ENCODE peak calls at places on chromosomes 2 and 18, in nine cellular contexts. H, Z, U, I, R, P, L, M and N are unnamed samples.

GRCh38 chr2:231684314-231685223 is 23.8 kb upstream of the PTMA start:
- DNase-seq in H (no peak), Z (no peak), U (peak; percentile 61), I (no peak), R (no peak), P (peak; percentile 28), L (no peak), M (no peak), N (no peak)

GRCh38 chr18:24138884-24139616 is at the start of gene CABYR:
- DNase-seq in H (peak; percentile 56), Z (peak; percentile 73), U (peak; percentile 51), I (peak; percentile 89), R (peak; percentile 81), P (peak; percentile 95), L (peak; percentile 91), M (peak; percentile 68), N (peak; percentile 85)

GRCh38 chr18:63888473-63889190 is 1.1 kb downstream of the SERPINB2 start:
- DNase-seq in H (no peak), Z (no peak), U (no peak), I (no peak), R (no peak), P (no peak), L (no peak), M (no peak), N (no peak)

GRCh38 chr18:69158949-69159348 is 241.7 kb upstream of the DOK6 start:
- DNase-seq in H (no peak), Z (no peak), U (no peak), I (no peak), R (no peak), P (no peak), L (no peak), M (no peak), N (peak; percentile 5)

GRCh38 chr2:102131564-102131963 is 11.0 kb upstream of the IL1R1 start:
- DNase-seq in H (no peak), Z (no peak), U (no peak), I (no peak), R (no peak), P (no peak), L (no peak), M (no peak), N (no peak)

GRCh38 chr2:33272001-33272400 is 204.4 kb upstream of the RASGRP3 start:
- DNase-seq in H (no peak), Z (no peak), U (no peak), I (no peak), R (no peak), P (no peak), L (no peak), M (no peak), N (no peak)

GRCh38 chr18:58456625-58457024 is 172.3 kb downstream of the ALPK2 start:
- DNase-seq in H (no peak), Z (no peak), U (no peak), I (no peak), R (no peak), P (no peak), L (no peak), M (no peak), N (no peak)

GRCh38 chr2:97673915-97674283 is 4.4 kb downstream of the C2orf92 start:
- DNase-seq in H (no peak), Z (no peak), U (no peak), I (no peak), R (no peak), P (no peak), L (no peak), M (no peak), N (no peak)

GRCh38 chr18:8262221-8262620 is 347.0 kb upstream of the RAB12 start:
- DNase-seq in H (peak; percentile 41), Z (no peak), U (no peak), I (no peak), R (no peak), P (no peak), L (no peak), M (no peak), N (no peak)

GRCh38 chr2:33267745-33268144 is 208.7 kb upstream of the RASGRP3 start:
- DNase-seq in H (no peak), Z (no peak), U (no peak), I (no peak), R (no peak), P (no peak), L (no peak), M (peak; percentile 41), N (no peak)

GRCh38 chr2:84942964-84943421 is 28.0 kb upstream of the KCMF1 start:
- DNase-seq in H (no peak), Z (no peak), U (no peak), I (no peak), R (no peak), P (no peak), L (no peak), M (no peak), N (no peak)

GRCh38 chr2:102872388-102872787 is 110.6 kb downstream of the TMEM182 start:
- DNase-seq in H (peak; percentile 8), Z (no peak), U (no peak), I (no peak), R (no peak), P (no peak), L (no peak), M (no peak), N (no peak)

GRCh38 chr18:58831610-58832009 is 33.1 kb upstream of the ZNF532 start:
- DNase-seq in H (no peak), Z (no peak), U (no peak), I (no peak), R (no peak), P (no peak), L (no peak), M (peak; percentile 52), N (no peak)

GRCh38 chr2:100870652-100871531 is 51.0 kb downstream of the NPAS2 start:
- DNase-seq in H (no peak), Z (no peak), U (no peak), I (no peak), R (no peak), P (peak; percentile 45), L (peak; percentile 38), M (no peak), N (no peak)

GRCh38 chr2:27264753-27265535 is 2.1 kb upstream of the SLC30A3 start:
- DNase-seq in H (peak; percentile 90), Z (peak; percentile 62), U (peak; percentile 66), I (peak; percentile 47), R (peak; percentile 91), P (peak; percentile 89), L (peak; percentile 86), M (peak; percentile 28), N (peak; percentile 84)
- TF ChIP-seq CTCF in H (peak; percentile 62), Z (peak; percentile 54), U (peak; percentile 60), I (peak; percentile 57), R (peak; percentile 47), P (peak; percentile 86), L (peak; percentile 46), M (peak; percentile 73), N (peak; percentile 64)

DNA sequence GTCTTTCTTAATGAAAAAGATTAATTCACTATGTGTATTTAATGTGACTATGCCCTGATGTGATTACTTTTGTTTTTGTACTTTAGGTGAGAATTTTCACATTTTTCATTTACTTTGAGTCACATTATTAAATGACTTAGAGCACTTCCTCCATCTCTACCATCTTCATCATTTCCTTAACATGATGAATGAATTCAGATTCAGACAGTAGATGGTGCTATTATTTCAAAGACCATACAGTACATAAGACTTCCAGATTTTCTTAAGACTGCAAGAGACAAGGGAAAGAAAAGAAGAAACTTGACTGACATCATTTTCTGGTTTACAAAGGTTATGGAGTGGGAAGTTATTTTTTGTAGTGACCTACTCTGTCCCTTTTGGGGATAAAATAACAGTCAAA is 1010.6 kb upstream of the NXPH2 start:
- DNase-seq in H (peak; percentile 21), Z (no peak), U (no peak), I (no peak), R (no peak), P (no peak), L (no peak), M (no peak), N (no peak)
- TF ChIP-seq CTCF in H (peak; percentile 34), Z (no peak), U (peak; percentile 38), I (no peak), R (no peak), P (peak; percentile 58), L (no peak), M (peak; percentile 18), N (no peak)

GRCh38 chr2:105732955-105733607 is 11.6 kb upstream of the NCK2 start:
- DNase-seq in H (no peak), Z (no peak), U (no peak), I (no peak), R (no peak), P (no peak), L (no peak), M (no peak), N (no peak)
- TF ChIP-seq CTCF in H (no peak), Z (no peak), U (no peak), I (no peak), R (no peak), P (no peak), L (no peak), M (no peak), N (no peak)

GRCh38 chr2:171571721-171572120 is 49.4 kb downstream of the CYBRD1 start:
- DNase-seq in H (no peak), Z (no peak), U (no peak), I (no peak), R (no peak), P (no peak), L (no peak), M (no peak), N (no peak)

GRCh38 chr2:171564463-171564862 is 42.2 kb downstream of the CYBRD1 start:
- DNase-seq in H (no peak), Z (no peak), U (no peak), I (no peak), R (no peak), P (no peak), L (no peak), M (no peak), N (no peak)

GRCh38 chr2:171566753-171567152 is 44.5 kb downstream of the CYBRD1 start:
- DNase-seq in H (no peak), Z (no peak), U (no peak), I (no peak), R (no peak), P (no peak), L (no peak), M (no peak), N (no peak)

GRCh38 chr2:171566099-171566498 is 43.8 kb downstream of the CYBRD1 start:
- DNase-seq in H (no peak), Z (no peak), U (no peak), I (no peak), R (no peak), P (no peak), L (no peak), M (no peak), N (no peak)

DNA sequence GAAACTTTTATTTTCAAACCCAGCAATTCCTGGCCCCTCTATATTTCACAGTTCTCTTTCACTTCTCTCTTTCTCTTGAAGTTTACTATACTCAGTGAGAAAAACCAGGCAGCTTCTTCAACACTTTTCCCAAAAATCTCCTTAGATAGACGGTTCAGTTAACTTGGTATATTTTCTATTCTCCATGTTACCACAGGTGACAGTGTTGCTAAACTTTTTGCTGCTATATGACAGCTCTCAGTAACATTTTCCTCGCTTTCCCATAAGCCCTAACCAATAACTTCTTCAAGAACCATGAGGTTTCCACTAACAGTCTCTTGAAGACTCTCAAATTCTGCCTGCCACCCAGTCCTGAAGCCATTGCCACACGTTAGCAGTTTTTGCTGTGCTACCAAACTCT is 45.8 kb downstream of the CYBRD1 start:
- DNase-seq in H (no peak), Z (no peak), U (no peak), I (no peak), R (no peak), P (no peak), L (no peak), M (no peak), N (no peak)
- TF ChIP-seq CTCF in H (no peak), Z (no peak), U (no peak), I (no peak), R (peak; percentile 33), P (peak; percentile 45), L (no peak), M (peak; percentile 52), N (no peak)